ENCODE peak calls at places on chromosome 22, in eight cellular contexts. Z is AG04450, G is body of pancreas, T is hepatocyte, B is MM.1S, Q is A549, K is brain microvascular endothelial cell, U is IMR-90. H is an unnamed sample.

GRCh38 chr22:21708960-21709359 is 26.6 kb downstream of the YPEL1 start:
- DNase-seq in Q (no peak), K (no peak), Z (no peak), G (no peak), B (no peak), U (no peak), T (no peak), H (no peak)

GRCh38 chr22:32901925-32902324 is 100.4 kb downstream of the TIMP3 start:
- DNase-seq in Q (no peak), G (no peak), T (no peak), U (no peak), B (no peak), Z (no peak), K (no peak), H (no peak)

GRCh38 chr22:44025171-44026065 is 1.3 kb downstream of the PARVB start:
- DNase-seq in U (no peak), Q (no peak), K (no peak), Z (no peak), G (no peak), T (no peak), B (peak), H (no peak)

GRCh38 chr22:41178425-41178975 is 26.6 kb upstream of the L3MBTL2 start:
- DNase-seq in G (no peak), K (no peak), U (no peak), T (no peak), Q (no peak), Z (no peak), B (no peak), H (no peak)

GRCh38 chr22:48979482-48979881 is 848.2 kb downstream of the BRD1 start:
- DNase-seq in B (no peak), Z (no peak), G (no peak), K (no peak), Q (peak), T (no peak), U (no peak), H (no peak)

GRCh38 chr22:32557424-32557823 is 82.8 kb downstream of the FBXO7 start:
- DNase-seq in B (no peak), G (no peak), Q (peak), Z (no peak), U (no peak), T (no peak), K (no peak), H (no peak)

GRCh38 chr22:41910599-41911291 is 4.1 kb downstream of the SHISA8 start:
- DNase-seq in G (peak), Z (no peak), U (no peak), K (no peak), T (peak), B (no peak), Q (no peak), H (no peak)

GRCh38 chr22:41482319-41482935 is 13.5 kb downstream of the ACO2 start:
- DNase-seq in G (no peak), B (no peak), U (peak), T (no peak), Q (no peak), Z (no peak), K (peak), H (no peak)

GRCh38 chr22:42427211-42427610 is 5.0 kb downstream of the NFAM1 start:
- DNase-seq in U (no peak), K (no peak), G (no peak), Z (no peak), B (no peak), T (no peak), Q (no peak), H (no peak)

GRCh38 chr22:42596376-42596775 is 18.3 kb downstream of the POLDIP3 start:
- DNase-seq in Q (no peak), T (no peak), B (no peak), Z (no peak), U (no peak), G (no peak), K (no peak), H (peak)

GRCh38 chr22:33906475-33906874 is 13.8 kb downstream of the LARGE1 start:
- DNase-seq in U (no peak), K (no peak), G (no peak), Z (no peak), Q (no peak), B (no peak), T (no peak), H (no peak)

GRCh38 chr22:33909075-33909458 is 11.2 kb downstream of the LARGE1 start:
- DNase-seq in K (peak), B (no peak), T (peak), G (no peak), Q (peak), Z (peak), U (peak), H (peak)

GRCh38 chr22:33909906-33910305 is 10.4 kb downstream of the LARGE1 start:
- DNase-seq in Z (no peak), B (no peak), K (no peak), Q (no peak), T (no peak), U (no peak), G (no peak), H (peak)

GRCh38 chr22:33906954-33907353 is 13.3 kb downstream of the LARGE1 start:
- DNase-seq in K (no peak), G (no peak), Q (no peak), U (no peak), Z (no peak), T (no peak), B (no peak), H (no peak)

GRCh38 chr22:33908201-33909074 is 11.8 kb downstream of the LARGE1 start:
- DNase-seq in U (no peak), G (no peak), K (no peak), B (no peak), Z (no peak), T (no peak), Q (no peak), H (no peak)
- H3K27ac ChIP-seq in U (no peak), G (no peak), K (no peak), B (no peak), Z (peak), T (peak), Q (no peak), H (no peak)

GRCh38 chr22:30841264-30841663 is 127.3 kb downstream of the MORC2 start:
- DNase-seq in G (no peak), Z (no peak), T (no peak), Q (no peak), U (peak), K (no peak), B (no peak), H (no peak)
- TF ChIP-seq CTCF in G (no peak), Z (no peak), T (no peak), Q (no peak), U (no peak), K (no peak), B (no peak), H (no peak)

GRCh38 chr22:39173787-39174497 is 21.5 kb upstream of the CBX7 start:
- DNase-seq in K (no peak), Z (no peak), G (no peak), Q (no peak), B (no peak), T (no peak), U (no peak), H (no peak)
- H3K27ac ChIP-seq in K (peak), Z (peak), G (peak), Q (peak), B (no peak), T (peak), U (peak), H (peak)

DNA sequence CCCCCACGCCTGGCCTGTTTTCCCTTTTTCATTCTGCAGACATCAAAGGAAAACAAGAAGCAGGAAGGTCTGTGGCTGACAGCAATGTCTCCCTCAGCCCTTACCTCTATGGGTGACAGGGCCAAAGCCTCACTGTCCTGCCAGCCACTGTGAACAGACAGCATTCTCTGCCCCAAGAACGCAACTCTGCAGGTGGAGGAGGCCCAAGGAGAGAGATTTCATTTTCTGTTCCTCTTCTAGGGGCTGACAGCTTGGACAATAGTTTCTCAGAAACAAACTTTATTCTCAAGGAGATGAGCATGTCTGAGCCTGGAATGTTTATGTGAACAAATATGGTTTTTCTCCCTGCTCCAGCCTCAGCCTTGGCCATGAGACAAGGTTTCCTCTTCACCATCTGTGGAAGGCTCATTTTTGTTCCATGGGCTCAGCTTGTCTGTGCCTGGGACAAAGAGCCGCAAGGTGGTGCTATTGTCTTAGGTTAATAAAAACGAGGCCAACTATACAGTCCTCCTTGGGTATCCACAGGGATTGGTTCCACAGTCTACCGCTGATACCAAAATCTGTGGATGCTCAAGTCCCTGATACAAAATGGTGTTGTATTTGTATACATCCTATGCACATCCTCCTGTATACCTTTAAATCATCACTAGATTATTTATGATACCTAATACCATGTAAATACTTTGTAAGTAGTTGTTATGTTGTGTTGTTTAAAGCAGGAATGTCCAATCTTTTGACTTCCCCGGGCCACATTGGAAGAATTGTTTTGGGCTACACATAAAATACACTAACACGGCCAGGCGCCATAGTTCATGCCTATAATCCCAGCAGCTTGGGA is 5.8 kb downstream of the PIWIL3 start:
- DNase-seq in G (peak), K (peak), B (peak), Q (peak), T (peak), Z (peak), U (peak), H (peak)
- TF ChIP-seq CTCF in G (peak), K (peak), B (peak), Q (peak), T (peak), Z (peak), U (peak), H (peak)

GRCh38 chr22:37501176-37501609 is 15.0 kb upstream of the MFNG start:
- DNase-seq in U (no peak), T (no peak), K (no peak), G (peak), B (no peak), Q (peak), Z (no peak), H (no peak)
- H3K27ac ChIP-seq in U (no peak), T (peak), K (peak), G (peak), B (no peak), Q (peak), Z (peak), H (no peak)

GRCh38 chr22:25775501-25775900 is 33.5 kb downstream of the MYO18B start:
- DNase-seq in T (no peak), Q (no peak), U (peak), K (peak), Z (no peak), G (no peak), B (no peak), H (no peak)

GRCh38 chr22:25777870-25778269 is 35.9 kb downstream of the MYO18B start:
- DNase-seq in U (peak), Z (no peak), Q (peak), T (peak), K (peak), G (no peak), B (no peak), H (peak)

GRCh38 chr22:25777411-25777810 is 35.4 kb downstream of the MYO18B start:
- DNase-seq in K (no peak), B (no peak), T (no peak), Z (no peak), Q (no peak), G (no peak), U (no peak), H (no peak)

GRCh38 chr22:25772288-25772687 is 30.3 kb downstream of the MYO18B start:
- DNase-seq in U (no peak), B (no peak), Q (no peak), G (no peak), T (no peak), K (no peak), Z (no peak), H (no peak)

DNA sequence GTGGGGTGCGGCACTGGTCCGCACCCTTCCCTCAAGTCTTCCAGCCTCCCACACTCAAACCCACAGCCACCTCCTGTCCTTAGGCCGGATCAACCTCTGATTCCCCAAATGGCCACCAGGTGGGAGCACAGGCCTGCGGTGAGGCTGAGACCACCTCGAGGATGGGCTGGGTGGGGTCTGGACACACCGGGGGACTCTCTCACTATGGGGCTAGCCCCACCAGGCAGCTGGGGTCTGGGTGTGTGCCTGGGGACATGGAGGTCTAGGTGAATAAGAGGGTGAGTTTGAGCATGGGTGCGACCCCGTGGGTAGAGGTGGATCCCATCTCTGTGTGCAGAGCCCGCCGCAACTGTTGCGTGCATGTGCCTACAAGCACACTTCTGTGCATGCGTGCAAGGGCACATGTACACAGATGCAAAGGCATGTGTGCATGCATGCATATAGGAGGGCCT is 32.6 kb downstream of the MYO18B start:
- DNase-seq in U (no peak), T (no peak), G (no peak), Z (no peak), B (no peak), Q (no peak), K (no peak), H (no peak)
- TF ChIP-seq CTCF in U (peak), T (peak), G (peak), Z (peak), B (peak), Q (peak), K (peak), H (peak)

GRCh38 chr22:47199949-47200272 is 437.5 kb downstream of the TBC1D22A start:
- DNase-seq in Q (no peak), K (no peak), Z (no peak), T (no peak), U (no peak), G (peak), B (no peak), H (no peak)

GRCh38 chr22:47198801-47199251 is 436.4 kb downstream of the TBC1D22A start:
- DNase-seq in G (peak), B (no peak), T (no peak), Q (no peak), Z (no peak), K (no peak), U (no peak), H (no peak)

GRCh38 chr22:47199261-47199948 is 437.0 kb downstream of the TBC1D22A start:
- DNase-seq in G (peak), Q (no peak), B (no peak), K (no peak), U (no peak), T (no peak), Z (no peak), H (no peak)

GRCh38 chr22:47201186-47201995 is 438.9 kb downstream of the TBC1D22A start:
- DNase-seq in Q (no peak), T (no peak), Z (no peak), B (no peak), K (no peak), G (peak), U (no peak), H (no peak)

GRCh38 chr22:47200273-47201051 is 438.0 kb downstream of the TBC1D22A start:
- DNase-seq in U (no peak), B (no peak), T (no peak), K (no peak), G (peak), Z (no peak), Q (no peak), H (peak)
- H3K27ac ChIP-seq in U (no peak), B (no peak), T (no peak), K (no peak), G (peak), Z (no peak), Q (no peak), H (no peak)

GRCh38 chr22:23094695-23095466 is 24.6 kb downstream of the GNAZ start:
- DNase-seq in K (no peak), G (no peak), Q (no peak), T (no peak), Z (no peak), U (no peak), B (no peak), H (no peak)
- TF ChIP-seq CTCF in K (no peak), G (no peak), Q (no peak), T (no peak), Z (no peak), U (no peak), B (no peak), H (no peak)

GRCh38 chr22:50262973-50263617 is 1.6 kb upstream of the MAPK12 start:
- DNase-seq in T (no peak), Z (no peak), U (no peak), Q (no peak), K (no peak), G (no peak), B (no peak), H (no peak)
- H3K27ac ChIP-seq in T (no peak), Z (no peak), U (no peak), Q (peak), K (no peak), G (no peak), B (no peak), H (no peak)

H was measured in cardiac muscle cell.